ENCODE peak calls at places on chromosomes 6 and 20, in six cellular contexts. U is activated CD4-positive, alpha-beta T cell treated with anti-CD3 and anti-CD28 coated beads for 36 hours; R is stimulated activated CD8-positive, alpha-beta memory T cell treated with anti-CD3 and anti-CD28 coated beads, Interleukin-15, amount 100 ng/mL, for 24 hours; B is left ventricle myocardium inferior; F is cardiac septum; J is midbrain. H is an unnamed sample.
A peak's percentile ranks its signal among the peaks of the same experiment; 100 is the strongest.

GRCh38 chr6:143427109-143427817 is 23.2 kb downstream of the ADAT2 start:
- DNase-seq in B (peak; percentile 54), R (peak; percentile 32), U (peak; percentile 86), J (peak; percentile 69), F (peak; percentile 80), H (no peak)

GRCh38 chr6:94270040-94270689 is 850.8 kb upstream of the EPHA7 start:
- DNase-seq in J (no peak), B (no peak), U (no peak), R (no peak), F (no peak), H (no peak)

GRCh38 chr6:15554728-15555100 is 108.1 kb downstream of the DTNBP1 start:
- DNase-seq in R (no peak), U (no peak), F (no peak), J (no peak), B (no peak), H (no peak)

GRCh38 chr20:17969884-17970409 is 1.1 kb downstream of the MGME1 start:
- DNase-seq in U (peak; percentile 47), F (no peak), R (no peak), B (no peak), J (peak; percentile 40), H (no peak)

GRCh38 chr6:158906926-158907325 is 87.8 kb upstream of the EZR start:
- DNase-seq in F (no peak), J (no peak), B (no peak), U (no peak), R (no peak), H (no peak)

GRCh38 chr6:106134087-106134770 is 48.1 kb downstream of the PRDM1 start:
- DNase-seq in U (no peak), B (no peak), J (no peak), R (no peak), F (no peak), H (peak; percentile 16)

GRCh38 chr6:41537359-41537758 is 8.8 kb upstream of the FOXP4 start:
- DNase-seq in B (no peak), R (no peak), J (no peak), F (no peak), U (no peak), H (no peak)

GRCh38 chr6:3052481-3053230 is 15.6 kb upstream of the RIPK1 start:
- DNase-seq in F (no peak), U (no peak), R (no peak), J (no peak), B (no peak), H (no peak)

GRCh38 chr20:4956200-4956810 is 45.0 kb downstream of the SLC23A2 start:
- DNase-seq in B (no peak), R (no peak), U (no peak), J (peak; percentile 76), F (no peak), H (no peak)

GRCh38 chr20:62758226-62758912 is 37.9 kb upstream of the MRGBP start:
- DNase-seq in B (no peak), R (no peak), F (no peak), J (no peak), U (no peak), H (no peak)